ENCODE peak calls at places on chromosome 2, in eight cellular contexts. S, J, V, N, R, L, D and K are unnamed samples.

GRCh38 chr2:67384115-67384823 is 12.9 kb upstream of the ETAA1 start:
- DNase-seq in J (no peak), D (no peak), S (no peak), N (no peak), V (no peak), R (no peak), L (no peak), K (no peak)

GRCh38 chr2:221467610-221468009 is 104.5 kb downstream of the EPHA4 start:
- DNase-seq in J (no peak), L (no peak), D (peak; percentile 41), S (no peak), V (no peak), N (no peak), R (no peak), K (no peak)

GRCh38 chr2:234818937-234819336 is 132.9 kb upstream of the SH3BP4 start:
- DNase-seq in N (no peak), L (no peak), D (no peak), J (no peak), V (no peak), R (no peak), S (no peak), K (no peak)

GRCh38 chr2:84741182-84741822 is 139.6 kb downstream of the TRABD2A start:
- DNase-seq in J (peak; percentile 26), V (peak; percentile 39), L (no peak), N (no peak), D (peak; percentile 43), R (peak; percentile 18), S (peak; percentile 6), K (no peak)

GRCh38 chr2:159613515-159614336 is 2.6 kb downstream of the BAZ2B start:
- DNase-seq in J (no peak), D (peak; percentile 53), R (no peak), V (no peak), S (no peak), L (no peak), N (no peak), K (no peak)

GRCh38 chr2:238104071-238104511 is 4.0 kb downstream of the ESPNL start:
- DNase-seq in D (no peak), J (no peak), L (peak; percentile 38), S (no peak), R (no peak), V (peak; percentile 5), N (no peak), K (no peak)

GRCh38 chr2:220669324-220669723 is 902.8 kb downstream of the EPHA4 start:
- DNase-seq in R (no peak), L (no peak), D (no peak), S (no peak), V (no peak), J (no peak), N (no peak), K (no peak)

GRCh38 chr2:148906136-148906535 is 31.1 kb downstream of the KIF5C start:
- DNase-seq in L (no peak), S (no peak), V (no peak), J (no peak), D (no peak), N (no peak), R (no peak), K (no peak)

GRCh38 chr2:61658841-61659780 is 121.0 kb upstream of the XPO1 start:
- DNase-seq in S (peak; percentile 72), L (no peak), J (peak; percentile 31), R (peak; percentile 60), V (no peak), N (peak; percentile 72), D (peak; percentile 61), K (peak; percentile 74)

GRCh38 chr2:187554704-187555082 is 458 bp upstream of the TFPI start:
- DNase-seq in V (no peak), L (no peak), D (no peak), R (no peak), N (no peak), J (no peak), S (no peak), K (no peak)
- H3K4me3 ChIP-seq in V (peak overlapping the region; percentile 42), L (peak overlapping the region; percentile 49), D (peak overlapping the region; percentile 1), R (peak overlapping the region; percentile 55), N (no peak overlapping the region), J (no peak overlapping the region), S (peak overlapping the region; percentile 66), K (peak overlapping the region; percentile 63)

DNA sequence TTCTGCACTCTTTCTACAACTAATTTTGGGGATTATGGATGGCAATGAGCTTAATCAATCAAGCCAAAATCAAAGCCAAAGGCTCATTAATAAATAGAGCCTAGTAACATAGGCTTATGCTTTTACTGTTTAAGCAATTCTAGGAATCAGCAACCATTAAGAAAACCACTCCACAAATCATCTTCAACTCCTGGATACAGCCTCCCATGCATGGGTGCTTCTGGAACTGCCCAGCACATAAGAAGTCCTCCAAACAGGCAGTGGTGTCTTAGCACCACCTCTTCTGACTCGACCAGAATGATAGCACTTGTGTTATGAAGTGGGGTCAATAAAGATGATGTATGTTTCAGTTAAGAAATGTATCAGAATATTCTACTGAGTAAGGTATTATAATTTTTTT is 104.4 kb upstream of the SERPINE2 start:
- DNase-seq in J (no peak), R (no peak), D (no peak), S (no peak), V (no peak), L (no peak), N (no peak), K (no peak)
- H3K4me1 ChIP-seq in J (no peaks in the 10 kb centered on the region), R (peaks cover 58% of the 10 kb centered on the region), D (peaks cover 15% of the 10 kb centered on the region), S (peaks cover 58% of the 10 kb centered on the region), V (peaks cover 26% of the 10 kb centered on the region), L (no peaks in the 10 kb centered on the region), N (no peaks in the 10 kb centered on the region), K (no peaks in the 10 kb centered on the region)

GRCh38 chr2:178413472-178414265 is 37.3 kb downstream of the PRKRA start:
- DNase-seq in N (peak; percentile 61), S (peak; percentile 48), J (peak; percentile 67), V (peak; percentile 76), R (peak; percentile 67), D (peak; percentile 67), L (peak; percentile 70), K (peak; percentile 49)
- TF ChIP-seq POLR2A in N (peak; percentile 35), S (no peak), J (no peak), V (peak; percentile 32), R (peak; percentile 74), D (peak; percentile 66), L (peak; percentile 12), K (peak; percentile 30)

GRCh38 chr2:108988076-108988795 is 784 bp downstream of the EDAR start:
- DNase-seq in R (no peak), S (no peak), V (no peak), N (no peak), D (no peak), J (no peak), L (peak; percentile 85), K (no peak)
- H3K4me3 ChIP-seq in R (no peak overlapping the region), S (no peak overlapping the region), V (peak overlapping the region; percentile 27), N (no peak overlapping the region), D (no peak overlapping the region), J (no peak overlapping the region), L (peak overlapping the region; percentile 27), K (no peak overlapping the region)